ENCODE peak calls at places on chromosomes 12 and 14, in eight cellular contexts. P, K, Q, Y, I, W, V and Z are unnamed samples.

GRCh38 chr12:19299765-19300164 is 139.5 kb upstream of the AEBP2 start:
- DNase-seq in P (no peak), K (no peak), Q (no peak), Y (no peak), I (no peak), W (no peak), V (no peak), Z (no peak)

GRCh38 chr14:52755607-52756316 is 25.8 kb downstream of the STYX start:
- DNase-seq in P (no peak), K (no peak), Q (no peak), Y (no peak), I (no peak), W (no peak), V (no peak), Z (no peak)

GRCh38 chr14:104805326-104805678 is 4.4 kb downstream of the ZBTB42 start:
- DNase-seq in P (no peak), K (no peak), Q (peak), Y (peak), I (peak), W (peak), V (peak), Z (no peak)

GRCh38 chr12:31362759-31363415 is 36.9 kb upstream of the SINHCAF start:
- DNase-seq in P (peak), K (peak), Q (peak), Y (no peak), I (no peak), W (no peak), V (no peak), Z (no peak)

GRCh38 chr14:26281280-26281998 is 316.4 kb downstream of the NOVA1 start:
- DNase-seq in P (no peak), K (no peak), Q (no peak), Y (peak), I (peak), W (peak), V (no peak), Z (no peak)

GRCh38 chr14:92656306-92656705 is 92.1 kb downstream of the LGMN start:
- DNase-seq in P (no peak), K (no peak), Q (no peak), Y (no peak), I (no peak), W (no peak), V (no peak), Z (no peak)

GRCh38 chr14:78848234-78848820 is 678.2 kb downstream of the NRXN3 start:
- DNase-seq in P (peak), K (peak), Q (peak), Y (peak), I (peak), W (peak), V (no peak), Z (no peak)

GRCh38 chr12:132355742-132356681 is 26.6 kb upstream of the GALNT9 start:
- DNase-seq in P (no peak), K (no peak), Q (no peak), Y (no peak), I (no peak), W (no peak), V (no peak), Z (no peak)

GRCh38 chr12:95637471-95638155 is 86.3 kb upstream of the USP44 start:
- DNase-seq in P (no peak), K (no peak), Q (no peak), Y (peak), I (peak), W (peak), V (no peak), Z (peak)

GRCh38 chr12:2751686-2752085 is 43.1 kb upstream of the FKBP4 start:
- DNase-seq in P (no peak), K (no peak), Q (no peak), Y (no peak), I (no peak), W (no peak), V (no peak), Z (no peak)

GRCh38 chr12:121786441-121786825 is 7.1 kb downstream of the RHOF start:
- DNase-seq in P (peak), K (no peak), Q (peak), Y (peak), I (peak), W (peak), V (peak), Z (peak)

GRCh38 chr12:1830981-1831930 is 10.9 kb downstream of the LRTM2 start:
- DNase-seq in P (peak), K (peak), Q (peak), Y (peak), I (peak), W (peak), V (peak), Z (peak)

GRCh38 chr12:22046968-22047390 is 961 bp downstream of the CMAS start:
- DNase-seq in P (no peak), K (no peak), Q (no peak), Y (no peak), I (peak), W (no peak), V (no peak), Z (no peak)

GRCh38 chr12:127355061-127355820 is 911.7 kb upstream of the TMEM132C start:
- DNase-seq in P (no peak), K (no peak), Q (no peak), Y (peak), I (peak), W (no peak), V (no peak), Z (no peak)

GRCh38 chr12:120261951-120262851 is 3.3 kb downstream of the PXN start:
- DNase-seq in P (peak), K (no peak), Q (no peak), Y (no peak), I (no peak), W (no peak), V (no peak), Z (no peak)
- H3K4me3 ChIP-seq in P (no peak), K (no peak), Q (peak), Y (peak), I (peak), W (peak), V (peak), Z (peak)

DNA sequence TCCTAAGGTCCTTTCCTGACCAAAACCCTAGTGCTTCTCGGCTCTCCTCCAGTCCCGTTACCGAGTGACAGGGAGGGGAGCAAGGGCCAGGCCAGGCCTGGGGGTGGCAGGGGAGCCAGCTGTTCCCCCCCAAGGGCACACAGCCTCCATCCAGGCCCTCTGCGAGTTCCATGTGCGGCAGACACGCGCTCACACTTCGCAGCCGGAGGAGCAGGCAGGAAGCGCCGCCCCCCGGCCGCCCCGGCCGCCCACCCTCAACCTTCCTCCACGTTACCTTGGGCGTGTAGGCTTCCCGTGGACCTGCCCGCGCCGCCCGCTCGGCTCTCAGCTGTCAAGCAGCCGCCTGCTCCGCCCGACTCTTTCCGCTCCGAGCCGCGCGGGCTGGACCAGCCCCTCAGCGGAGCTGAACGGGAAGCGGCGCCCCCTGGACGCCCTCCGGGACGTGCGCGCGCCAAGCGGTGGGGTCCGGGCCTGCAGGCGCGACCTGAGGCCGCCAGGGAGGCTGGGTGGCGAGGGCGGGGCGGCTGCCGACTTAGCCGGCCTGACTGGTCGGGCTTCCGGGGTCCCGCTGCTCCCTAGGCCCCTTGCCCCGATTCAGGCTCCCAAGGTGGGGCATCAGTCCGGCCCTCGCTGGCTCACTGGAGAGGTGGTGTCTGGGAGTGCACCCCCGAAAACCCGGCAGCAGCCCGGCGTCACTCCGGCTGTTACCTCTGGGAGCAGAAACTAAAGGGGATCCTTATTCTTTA is at the start of gene CRACR2A:
- DNase-seq in P (peak), K (peak), Q (peak), Y (peak), I (peak), W (peak), V (no peak), Z (no peak)
- TF ChIP-seq CTCF in P (peak), K (peak), Q (peak), Y (peak), I (peak), W (peak), V (peak), Z (peak)

GRCh38 chr12:44377443-44378160 is 498.5 kb downstream of the NELL2 start:
- DNase-seq in P (no peak), K (no peak), Q (no peak), Y (no peak), I (no peak), W (no peak), V (no peak), Z (no peak)
- H3K4me3 ChIP-seq in P (no peak), K (no peak), Q (no peak), Y (no peak), I (no peak), W (no peak), V (no peak), Z (no peak)

GRCh38 chr14:22613091-22613695 is 15.1 kb downstream of the ABHD4 start:
- DNase-seq in P (no peak), K (no peak), Q (no peak), Y (no peak), I (peak), W (no peak), V (no peak), Z (no peak)
- TF ChIP-seq CTCF in P (no peak), K (no peak), Q (no peak), Y (no peak), I (peak), W (peak), V (no peak), Z (peak)

GRCh38 chr14:21988413-21988812 is 314.8 kb upstream of the OR4E1 start:
- DNase-seq in P (no peak), K (no peak), Q (no peak), Y (no peak), I (no peak), W (no peak), V (no peak), Z (no peak)

GRCh38 chr14:21985081-21985480 is 311.5 kb upstream of the OR4E1 start:
- DNase-seq in P (no peak), K (no peak), Q (no peak), Y (no peak), I (no peak), W (no peak), V (no peak), Z (no peak)

GRCh38 chr14:21989090-21989489 is 315.5 kb upstream of the OR4E1 start:
- DNase-seq in P (no peak), K (no peak), Q (no peak), Y (no peak), I (no peak), W (no peak), V (no peak), Z (no peak)

GRCh38 chr14:21990116-21990515 is 316.5 kb upstream of the OR4E1 start:
- DNase-seq in P (no peak), K (no peak), Q (no peak), Y (no peak), I (peak), W (no peak), V (no peak), Z (no peak)

DNA sequence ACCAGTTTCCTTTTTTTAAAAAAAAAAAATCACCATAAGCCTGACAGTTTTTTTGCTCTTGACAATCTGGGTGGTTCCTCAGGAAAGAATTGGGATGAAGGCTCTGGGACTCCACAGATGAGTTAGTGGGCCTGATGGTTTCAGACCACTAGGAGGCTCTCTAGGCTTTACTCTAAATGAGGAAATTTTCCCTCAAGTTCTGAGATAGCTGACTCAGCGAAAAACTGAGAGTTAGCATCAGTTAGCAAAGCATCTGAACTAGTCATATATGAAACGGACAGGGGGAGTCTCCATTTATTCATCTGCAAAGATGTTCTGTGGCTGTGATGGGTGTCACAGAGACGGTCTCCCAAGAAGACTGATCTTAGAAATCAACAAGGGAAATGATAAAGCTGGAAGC is 314.3 kb upstream of the OR4E1 start:
- DNase-seq in P (no peak), K (peak), Q (no peak), Y (no peak), I (peak), W (peak), V (no peak), Z (no peak)
- H3K4me3 ChIP-seq in P (no peak), K (no peak), Q (no peak), Y (no peak), I (no peak), W (no peak), V (no peak), Z (no peak)

DNA sequence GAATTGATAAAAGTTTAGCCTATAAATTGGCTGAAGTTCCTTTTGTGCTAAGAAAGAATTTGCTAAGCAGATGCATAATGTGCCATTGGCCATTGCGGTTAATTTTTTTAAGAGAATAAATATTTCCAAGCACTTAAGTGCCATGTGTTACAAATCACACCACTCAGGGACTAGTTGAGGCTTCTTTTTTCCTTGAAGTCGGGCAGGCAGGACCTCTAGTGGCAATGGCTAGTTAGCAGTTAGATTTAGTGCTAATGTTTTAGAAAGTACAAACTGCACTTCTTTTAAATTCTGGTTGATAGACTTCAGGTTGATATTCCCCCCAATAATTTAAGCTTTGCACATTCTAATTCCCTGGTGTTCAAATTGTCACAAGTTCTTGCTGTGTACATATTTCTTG is 294.3 kb downstream of the APAF1 start:
- DNase-seq in P (no peak), K (no peak), Q (no peak), Y (peak), I (peak), W (peak), V (peak), Z (peak)
- TF ChIP-seq CTCF in P (no peak), K (peak), Q (no peak), Y (peak), I (peak), W (peak), V (peak), Z (peak)

GRCh38 chr12:25438638-25439037 is 114.4 kb downstream of the LMNTD1 start:
- DNase-seq in P (no peak), K (no peak), Q (no peak), Y (peak), I (peak), W (peak), V (peak), Z (no peak)

GRCh38 chr12:25435431-25435830 is 117.7 kb downstream of the LMNTD1 start:
- DNase-seq in P (no peak), K (no peak), Q (no peak), Y (no peak), I (no peak), W (no peak), V (no peak), Z (no peak)

GRCh38 chr12:25433581-25434325 is 119.3 kb downstream of the LMNTD1 start:
- DNase-seq in P (no peak), K (no peak), Q (no peak), Y (peak), I (peak), W (peak), V (peak), Z (no peak)

GRCh38 chr12:25434493-25434892 is 118.6 kb downstream of the LMNTD1 start:
- DNase-seq in P (peak), K (no peak), Q (no peak), Y (no peak), I (no peak), W (no peak), V (no peak), Z (no peak)

DNA sequence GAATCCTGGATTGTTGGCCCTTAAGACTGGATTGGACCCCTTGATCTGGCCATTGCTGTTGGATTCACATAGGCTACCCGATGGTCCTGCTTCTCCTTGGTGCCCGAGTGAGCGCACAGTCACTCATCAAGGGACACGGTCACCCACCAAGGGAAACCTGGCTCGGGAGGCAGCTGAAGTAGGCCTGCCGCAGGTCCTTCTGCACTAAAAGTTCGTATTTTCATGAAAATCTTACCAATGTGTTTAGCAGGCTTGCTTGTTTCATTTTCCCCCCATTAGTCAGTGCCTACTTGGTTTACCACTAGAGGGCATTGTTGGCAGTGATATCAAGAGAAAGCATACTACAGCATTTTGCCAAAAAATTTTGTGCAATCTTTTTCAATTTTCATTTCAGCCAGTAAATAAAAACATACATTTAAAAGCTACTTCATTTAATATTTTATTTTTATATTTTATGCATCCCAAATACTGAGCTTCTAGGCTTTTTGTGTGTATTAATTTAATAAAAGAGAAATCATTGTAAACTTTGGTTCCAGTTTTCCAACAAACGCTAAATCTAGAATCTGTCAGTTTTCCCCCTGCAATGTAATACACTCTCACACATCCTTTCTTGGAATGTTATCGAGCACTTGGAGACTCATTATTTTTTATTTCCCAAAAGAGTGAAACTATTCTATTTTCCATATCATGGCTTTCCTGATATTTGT is 116.7 kb downstream of the LMNTD1 start:
- DNase-seq in P (peak), K (peak), Q (no peak), Y (peak), I (peak), W (peak), V (peak), Z (peak)
- H3K4me3 ChIP-seq in P (no peak), K (no peak), Q (peak), Y (peak), I (peak), W (peak), V (no peak), Z (peak)